ENCODE peak calls at places on chromosomes 1 and 21, in five cellular contexts. I is tibial nerve; J is caudate nucleus; O is activated naive CD8-positive, alpha-beta T cell treated with anti-CD3 and anti-CD28 coated beads, Interleukin-2, amount 50 U/mL, for 24 hours; D is EH. R is an unnamed sample.

GRCh38 chr21:26405071-26405470 is 168.0 kb downstream of the CYYR1 start:
- DNase-seq in I (no peak), J (no peak), O (no peak), D (peak), R (no peak)

GRCh38 chr1:207309775-207310273 is 11.7 kb upstream of the CD55 start:
- DNase-seq in I (no peak), J (no peak), O (no peak), D (peak), R (no peak)

GRCh38 chr1:117146570-117147340 is 25.2 kb upstream of the TRIM45 start:
- DNase-seq in I (no peak), J (no peak), O (no peak), D (peak), R (no peak)

GRCh38 chr1:170145691-170146676 is at the start of gene NTMT2:
- DNase-seq in I (no peak), J (no peak), O (no peak), D (no peak), R (no peak)

GRCh38 chr21:20424943-20425342 is 573.3 kb upstream of the NCAM2 start:
- DNase-seq in I (no peak), J (no peak), O (no peak), D (no peak), R (no peak)

GRCh38 chr1:23394664-23395063 is 25.0 kb upstream of the ZNF436 start:
- DNase-seq in I (peak), J (no peak), O (no peak), D (peak), R (no peak)

GRCh38 chr1:224065455-224065854 is 48.5 kb upstream of the FBXO28 start:
- DNase-seq in I (no peak), J (no peak), O (no peak), D (peak), R (peak)

GRCh38 chr1:201509601-201510374 is 2.9 kb upstream of the CSRP1 start:
- DNase-seq in I (no peak), J (no peak), O (no peak), D (peak), R (no peak)

GRCh38 chr1:906532-907420 is 16.9 kb upstream of the SAMD11 start:
- DNase-seq in I (peak), J (no peak), O (no peak), D (peak), R (no peak)

GRCh38 chr1:241376711-241377110 is 19.7 kb upstream of the RGS7 start:
- DNase-seq in I (no peak), J (no peak), O (no peak), D (no peak), R (no peak)

GRCh38 chr1:165539908-165540307 is 3.9 kb upstream of the LRRC52 start:
- DNase-seq in I (no peak), J (no peak), O (no peak), D (no peak), R (no peak)

GRCh38 chr1:151511636-151512215 is 539 bp downstream of the CGN start:
- DNase-seq in I (no peak), J (no peak), O (peak), D (peak), R (no peak)

GRCh38 chr1:111214884-111215283 is 12.6 kb upstream of the CHI3L2 start:
- DNase-seq in I (no peak), J (no peak), O (peak), D (no peak), R (no peak)

GRCh38 chr1:117607471-117607870 is 1.6 kb downstream of the TENT5C start:
- DNase-seq in I (no peak), J (no peak), O (peak), D (no peak), R (no peak)

GRCh38 chr1:3070304-3070653 is 1.3 kb downstream of the PRDM16 start:
- DNase-seq in I (no peak), J (no peak), O (no peak), D (no peak), R (no peak)

GRCh38 chr1:21622466-21623315 is 46.5 kb downstream of the RAP1GAP start:
- DNase-seq in I (no peak), J (no peak), O (peak), D (peak), R (no peak)

GRCh38 chr21:16046625-16047340 is 317.0 kb downstream of the USP25 start:
- DNase-seq in I (no peak), J (no peak), O (no peak), D (peak), R (no peak)

GRCh38 chr1:156368889-156369684 is at the start of gene RHBG:
- DNase-seq in I (no peak), J (no peak), O (no peak), D (peak), R (peak)

GRCh38 chr1:43997295-43997694 is 5.9 kb downstream of the CCDC24 start:
- DNase-seq in I (no peak), J (no peak), O (no peak), D (no peak), R (no peak)

GRCh38 chr1:241336335-241336734 is 20.7 kb downstream of the RGS7 start:
- DNase-seq in I (no peak), J (no peak), O (no peak), D (peak), R (no peak)

GRCh38 chr1:85244271-85245053 is 15.0 kb downstream of the C1orf52 start:
- DNase-seq in I (no peak), J (no peak), O (no peak), D (peak), R (no peak)

GRCh38 chr1:109024651-109025050 is 17.3 kb downstream of the WDR47 start:
- DNase-seq in I (no peak), J (no peak), O (no peak), D (peak), R (no peak)

R was measured in LNCaP clone FGC.